ENCODE peak calls at places on chromosomes 6 and 20, in seven cellular contexts. One of them, this sample, is unnamed.

GRCh38 chr6:35586542-35586941 is 73.8 kb upstream of the TULP1 start:
- DNase-seq in NCI-H1417: no peak
- DNase-seq in neural progenitor cell: no peak
- DNase-seq in activated T-cell treated with anti-CD3 and anti-CD28 coated beads for 1 hour: no peak
- DNase-seq in mucosa of descending colon: no peak
- DNase-seq in dorsolateral prefrontal cortex: no peak
- DNase-seq in lower lobe of right lung: no peak
- DNase-seq in this sample: no peak

GRCh38 chr6:36957773-36958271 is 3.3 kb downstream of the PI16 start:
- DNase-seq in NCI-H1417: no peak
- DNase-seq in neural progenitor cell: no peak
- DNase-seq in activated T-cell treated with anti-CD3 and anti-CD28 coated beads for 1 hour: no peak
- DNase-seq in mucosa of descending colon: no peak
- DNase-seq in dorsolateral prefrontal cortex: no peak
- DNase-seq in lower lobe of right lung: no peak
- DNase-seq in this sample: no peak

GRCh38 chr20:56706867-56707360 is 77.8 kb downstream of the TFAP2C start:
- DNase-seq in NCI-H1417: no peak
- DNase-seq in neural progenitor cell: no peak
- DNase-seq in activated T-cell treated with anti-CD3 and anti-CD28 coated beads for 1 hour: no peak
- DNase-seq in mucosa of descending colon: no peak
- DNase-seq in dorsolateral prefrontal cortex: no peak
- DNase-seq in lower lobe of right lung: no peak
- DNase-seq in this sample: no peak

GRCh38 chr6:111011360-111012142 is 29.7 kb downstream of the RPF2 start:
- DNase-seq in NCI-H1417: peak
- DNase-seq in neural progenitor cell: peak
- DNase-seq in activated T-cell treated with anti-CD3 and anti-CD28 coated beads for 1 hour: no peak
- DNase-seq in mucosa of descending colon: peak
- DNase-seq in dorsolateral prefrontal cortex: no peak
- DNase-seq in lower lobe of right lung: no peak
- DNase-seq in this sample: no peak

GRCh38 chr20:54167909-54168872 is 5.6 kb downstream of the CYP24A1 start:
- DNase-seq in NCI-H1417: no peak
- DNase-seq in neural progenitor cell: no peak
- DNase-seq in activated T-cell treated with anti-CD3 and anti-CD28 coated beads for 1 hour: no peak
- DNase-seq in mucosa of descending colon: no peak
- DNase-seq in dorsolateral prefrontal cortex: no peak
- DNase-seq in lower lobe of right lung: no peak
- DNase-seq in this sample: no peak

GRCh38 chr6:128474481-128474880 is 45.9 kb downstream of the PTPRK start:
- DNase-seq in NCI-H1417: no peak
- DNase-seq in neural progenitor cell: no peak
- DNase-seq in activated T-cell treated with anti-CD3 and anti-CD28 coated beads for 1 hour: no peak
- DNase-seq in mucosa of descending colon: no peak
- DNase-seq in dorsolateral prefrontal cortex: no peak
- DNase-seq in lower lobe of right lung: no peak
- DNase-seq in this sample: no peak

GRCh38 chr6:39812496-39812852 is 20.3 kb downstream of the DAAM2 start:
- DNase-seq in NCI-H1417: no peak
- DNase-seq in neural progenitor cell: no peak
- DNase-seq in activated T-cell treated with anti-CD3 and anti-CD28 coated beads for 1 hour: no peak
- DNase-seq in mucosa of descending colon: no peak
- DNase-seq in dorsolateral prefrontal cortex: no peak
- DNase-seq in lower lobe of right lung: no peak
- DNase-seq in this sample: no peak

GRCh38 chr6:74946961-74947360 is 258.9 kb downstream of the COL12A1 start:
- DNase-seq in NCI-H1417: no peak
- DNase-seq in neural progenitor cell: no peak
- DNase-seq in activated T-cell treated with anti-CD3 and anti-CD28 coated beads for 1 hour: no peak
- DNase-seq in mucosa of descending colon: no peak
- DNase-seq in dorsolateral prefrontal cortex: no peak
- DNase-seq in lower lobe of right lung: no peak
- DNase-seq in this sample: no peak

GRCh38 chr6:145977881-145978280 is 13.7 kb upstream of the SHPRH start:
- DNase-seq in NCI-H1417: no peak
- DNase-seq in neural progenitor cell: no peak
- DNase-seq in activated T-cell treated with anti-CD3 and anti-CD28 coated beads for 1 hour: no peak
- DNase-seq in mucosa of descending colon: no peak
- DNase-seq in dorsolateral prefrontal cortex: no peak
- DNase-seq in lower lobe of right lung: no peak
- DNase-seq in this sample: peak

GRCh38 chr6:5580736-5581568 is 319.6 kb downstream of the FARS2 start:
- DNase-seq in NCI-H1417: no peak
- DNase-seq in neural progenitor cell: no peak
- DNase-seq in activated T-cell treated with anti-CD3 and anti-CD28 coated beads for 1 hour: no peak
- DNase-seq in mucosa of descending colon: no peak
- DNase-seq in dorsolateral prefrontal cortex: no peak
- DNase-seq in lower lobe of right lung: no peak
- DNase-seq in this sample: no peak

GRCh38 chr20:19688031-19688806 is 69.8 kb upstream of the RIN2 start:
- DNase-seq in NCI-H1417: no peak
- DNase-seq in neural progenitor cell: peak
- DNase-seq in activated T-cell treated with anti-CD3 and anti-CD28 coated beads for 1 hour: no peak
- DNase-seq in mucosa of descending colon: peak
- DNase-seq in dorsolateral prefrontal cortex: peak
- DNase-seq in lower lobe of right lung: peak
- DNase-seq in this sample: peak

GRCh38 chr20:64133951-64134407 is 26.6 kb upstream of the NPBWR2 start:
- DNase-seq in NCI-H1417: no peak
- DNase-seq in neural progenitor cell: peak
- DNase-seq in activated T-cell treated with anti-CD3 and anti-CD28 coated beads for 1 hour: no peak
- DNase-seq in mucosa of descending colon: no peak
- DNase-seq in dorsolateral prefrontal cortex: peak
- DNase-seq in lower lobe of right lung: peak
- DNase-seq in this sample: no peak

GRCh38 chr6:157791461-157791860 is 31.6 kb upstream of the SNX9 start:
- DNase-seq in NCI-H1417: no peak
- DNase-seq in neural progenitor cell: no peak
- DNase-seq in activated T-cell treated with anti-CD3 and anti-CD28 coated beads for 1 hour: no peak
- DNase-seq in mucosa of descending colon: no peak
- DNase-seq in dorsolateral prefrontal cortex: no peak
- DNase-seq in lower lobe of right lung: no peak
- DNase-seq in this sample: no peak

GRCh38 chr6:27178001-27178730 is 69.3 kb upstream of the PRSS16 start:
- DNase-seq in NCI-H1417: no peak
- DNase-seq in neural progenitor cell: peak
- DNase-seq in activated T-cell treated with anti-CD3 and anti-CD28 coated beads for 1 hour: peak
- DNase-seq in mucosa of descending colon: peak
- DNase-seq in dorsolateral prefrontal cortex: no peak
- DNase-seq in lower lobe of right lung: no peak
- DNase-seq in this sample: no peak

GRCh38 chr20:3398681-3399252 is 8.7 kb downstream of the DNAAF9 start:
- DNase-seq in NCI-H1417: no peak
- DNase-seq in neural progenitor cell: no peak
- DNase-seq in activated T-cell treated with anti-CD3 and anti-CD28 coated beads for 1 hour: no peak
- DNase-seq in mucosa of descending colon: no peak
- DNase-seq in dorsolateral prefrontal cortex: no peak
- DNase-seq in lower lobe of right lung: no peak
- DNase-seq in this sample: no peak

GRCh38 chr20:10427060-10427692 is 6.8 kb downstream of the MKKS start:
- DNase-seq in NCI-H1417: peak
- DNase-seq in neural progenitor cell: peak
- DNase-seq in activated T-cell treated with anti-CD3 and anti-CD28 coated beads for 1 hour: peak
- DNase-seq in mucosa of descending colon: peak
- DNase-seq in dorsolateral prefrontal cortex: peak
- DNase-seq in lower lobe of right lung: peak
- DNase-seq in this sample: peak

GRCh38 chr20:62238569-62239277 is 402 bp downstream of the OSBPL2 start:
- DNase-seq in NCI-H1417: peak
- DNase-seq in neural progenitor cell: peak
- DNase-seq in activated T-cell treated with anti-CD3 and anti-CD28 coated beads for 1 hour: no peak
- DNase-seq in mucosa of descending colon: peak
- DNase-seq in dorsolateral prefrontal cortex: no peak
- DNase-seq in lower lobe of right lung: peak
- DNase-seq in this sample: no peak

GRCh38 chr20:25247100-25247665 is 702 bp upstream of the PYGB start:
- DNase-seq in NCI-H1417: peak
- DNase-seq in neural progenitor cell: peak
- DNase-seq in activated T-cell treated with anti-CD3 and anti-CD28 coated beads for 1 hour: no peak
- DNase-seq in mucosa of descending colon: peak
- DNase-seq in dorsolateral prefrontal cortex: peak
- DNase-seq in lower lobe of right lung: peak
- DNase-seq in this sample: peak

GRCh38 chr6:55543633-55544309 is 35.2 kb downstream of the HMGCLL1 start:
- DNase-seq in NCI-H1417: no peak
- DNase-seq in neural progenitor cell: peak
- DNase-seq in activated T-cell treated with anti-CD3 and anti-CD28 coated beads for 1 hour: no peak
- DNase-seq in mucosa of descending colon: no peak
- DNase-seq in dorsolateral prefrontal cortex: no peak
- DNase-seq in lower lobe of right lung: no peak
- DNase-seq in this sample: no peak